ENCODE peak calls at places on chromosomes 3 and 15, in four cellular contexts. C is A549, B is sigmoid colon, Q is esophagus muscularis mucosa. N is an unnamed sample. For H3K4me1, the result is how much of the 10 kb centered on the place peaks cover.

GRCh38 chr3:149454746-149455145 is 19.8 kb upstream of the TM4SF4 start:
- DNase-seq in Q (peak), B (no peak), C (no peak), N (no peak)

GRCh38 chr3:56795097-56795806 is 6.5 kb downstream of the ARHGEF3 start:
- DNase-seq in Q (no peak), C (no peak), B (peak), N (no peak)

GRCh38 chr3:190597291-190597690 is 83.4 kb downstream of the IL1RAP start:
- DNase-seq in C (no peak), Q (no peak), B (no peak), N (no peak)

GRCh38 chr3:191151653-191152052 is 47.4 kb upstream of the OSTN start:
- DNase-seq in Q (no peak), B (no peak), C (no peak), N (no peak)

GRCh38 chr15:66775127-66776105 is 73.4 kb downstream of the SMAD6 start:
- DNase-seq in Q (no peak), B (peak), C (no peak), N (no peak)

GRCh38 chr15:59741274-59741906 is 52.3 kb upstream of the BNIP2 start:
- DNase-seq in C (no peak), B (no peak), Q (no peak), N (no peak)

GRCh38 chr15:70474682-70475438 is 288.5 kb downstream of the UACA start:
- DNase-seq in C (peak), Q (no peak), B (peak), N (no peak)

GRCh38 chr3:86774082-86774691 is 216.8 kb downstream of the VGLL3 start:
- DNase-seq in C (peak), Q (no peak), B (no peak), N (no peak)

GRCh38 chr15:92625297-92625980 is 30.1 kb downstream of the FAM174B start:
- DNase-seq in Q (no peak), B (no peak), C (no peak), N (no peak)

GRCh38 chr15:74377831-74378766 is 10.7 kb upstream of the CYP11A1 start:
- DNase-seq in Q (no peak), C (no peak), B (peak), N (no peak)

GRCh38 chr15:81278306-81279029 is 45.5 kb downstream of the STARD5 start:
- DNase-seq in Q (no peak), B (no peak), C (no peak), N (no peak)

GRCh38 chr3:25907081-25907480 is 117.2 kb downstream of the OXSM start:
- DNase-seq in B (no peak), Q (no peak), C (no peak), N (no peak)

GRCh38 chr15:86906406-86906805 is 826.7 kb downstream of the AGBL1 start:
- DNase-seq in Q (no peak), B (no peak), C (no peak), N (no peak)

GRCh38 chr3:99410789-99411311 is 227.5 kb upstream of the COL8A1 start:
- DNase-seq in B (no peak), C (no peak), Q (no peak), N (no peak)

GRCh38 chr3:49717539-49718418 is 1.7 kb downstream of the AMIGO3 start:
- DNase-seq in Q (no peak), C (no peak), B (no peak), N (no peak)

GRCh38 chr3:99186016-99186415 is 284.5 kb upstream of the DCBLD2 start:
- DNase-seq in B (no peak), Q (no peak), C (no peak), N (no peak)

GRCh38 chr3:138202945-138203701 is 16.0 kb downstream of the ARMC8 start:
- DNase-seq in Q (no peak), C (no peak), B (no peak), N (no peak)

GRCh38 chr3:188559069-188559410 is 405.1 kb downstream of the LPP start:
- DNase-seq in Q (no peak), C (no peak), B (no peak), N (no peak)

GRCh38 chr3:53069422-53070068 is 23.7 kb upstream of the SFMBT1 start:
- DNase-seq in B (peak), Q (no peak), C (no peak), N (no peak)

GRCh38 chr3:176469694-176470205 is 727.5 kb downstream of the TBL1XR1 start:
- DNase-seq in B (no peak), Q (no peak), C (no peak), N (no peak)

GRCh38 chr3:195163719-195164572 is 107.0 kb downstream of the XXYLT1 start:
- DNase-seq in B (no peak), Q (no peak), C (no peak), N (no peak)

GRCh38 chr3:30476373-30477082 is 129.9 kb upstream of the TGFBR2 start:
- DNase-seq in C (peak), B (no peak), Q (no peak), N (no peak)

GRCh38 chr3:192408721-192409151 is 318.6 kb downstream of the FGF12 start:
- DNase-seq in C (peak), Q (no peak), B (no peak), N (no peak)

GRCh38 chr3:141110322-141110721 is 59.2 kb downstream of the SPSB4 start:
- DNase-seq in Q (no peak), C (no peak), B (no peak), N (no peak)

GRCh38 chr15:98794754-98795153 is 146.4 kb downstream of the IGF1R start:
- DNase-seq in C (no peak), B (no peak), Q (no peak), N (no peak)

GRCh38 chr15:60618206-60618605 is 139.3 kb upstream of the ICE2 start:
- DNase-seq in Q (peak), C (no peak), B (no peak), N (no peak)

GRCh38 chr15:95840004-95840403 is 490.5 kb upstream of the NR2F2 start:
- DNase-seq in B (peak), C (no peak), Q (no peak), N (no peak)
- TF ChIP-seq EP300 in B (no peak), C (no peak), Q (peak), N (no peak)

GRCh38 chr15:77115179-77115578 is 44.3 kb upstream of the TSPAN3 start:
- DNase-seq in C (no peak), B (no peak), Q (no peak), N (no peak)

GRCh38 chr15:77111813-77112212 is 40.9 kb upstream of the TSPAN3 start:
- DNase-seq in B (no peak), Q (no peak), C (no peak), N (no peak)

GRCh38 chr15:77118787-77119410 is 48.0 kb upstream of the TSPAN3 start:
- DNase-seq in B (no peak), Q (peak), C (peak), N (peak)

GRCh38 chr15:77107531-77108355 is 36.8 kb upstream of the TSPAN3 start:
- DNase-seq in C (peak), B (peak), Q (no peak), N (peak)

DNA sequence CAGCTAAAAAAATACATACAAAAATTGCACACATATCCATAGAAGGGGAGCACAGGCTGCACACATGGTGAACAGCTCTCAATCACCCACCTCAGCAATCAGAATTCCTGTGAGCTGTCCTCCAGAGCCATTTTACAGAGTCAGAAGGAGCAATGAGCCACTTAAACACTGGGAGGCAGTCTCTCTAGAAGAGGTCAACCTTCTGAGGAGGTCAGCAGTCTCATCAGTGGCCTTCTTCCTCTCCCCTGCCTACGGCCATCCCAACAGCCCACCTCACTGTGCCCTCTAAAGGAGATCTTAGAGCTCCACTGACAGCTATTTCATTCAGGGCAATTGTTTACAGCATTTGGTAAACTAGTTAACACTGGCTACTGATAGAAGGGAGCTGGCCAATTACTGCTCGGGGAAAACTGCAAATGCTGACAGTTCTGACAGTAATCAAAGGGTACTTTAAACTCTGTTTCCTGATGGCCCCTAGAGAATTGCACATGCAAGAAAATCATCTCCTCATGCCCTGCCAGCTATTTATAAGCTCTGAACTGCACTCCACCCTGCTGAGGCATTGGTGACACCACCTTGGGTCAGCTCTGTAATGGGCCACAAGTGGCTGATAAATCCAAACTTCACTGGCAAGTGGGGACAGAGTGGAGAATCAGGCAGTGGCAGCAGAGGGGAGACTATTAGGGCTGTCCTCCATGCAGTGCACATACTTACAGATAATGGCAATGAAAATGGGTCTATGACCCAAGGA is 42.1 kb upstream of the TSPAN3 start:
- DNase-seq in Q (no peak), B (no peak), C (no peak), N (peak)
- TF ChIP-seq CTCF in Q (no peak), B (no peak), C (no peak), N (no peak)

DNA sequence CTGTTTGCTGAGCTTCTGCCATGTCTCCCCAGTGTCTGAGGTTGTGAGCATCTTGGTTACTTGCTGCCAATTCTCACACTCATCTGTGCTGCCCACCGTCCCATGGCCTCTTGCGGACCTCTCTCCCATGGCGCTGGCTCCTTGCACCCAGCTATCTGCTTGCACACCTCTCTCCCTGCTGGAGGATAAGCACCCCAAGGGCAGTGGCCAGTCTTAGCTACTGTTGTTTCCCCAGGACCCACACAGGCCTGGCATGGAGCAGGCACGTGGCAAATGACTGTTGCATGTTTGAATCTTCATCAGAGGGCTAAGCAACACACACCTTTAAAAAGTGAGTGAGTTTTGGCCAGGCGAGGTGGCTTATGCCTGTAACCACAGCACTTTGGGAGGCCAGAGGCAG is 14.7 kb downstream of the LIPC start:
- DNase-seq in Q (no peak), B (no peak), C (no peak), N (no peak)
- H3K4me1 ChIP-seq in Q (under half), B (under half), C (under half), N (under half)

GRCh38 chr3:4999626-5000184 is 20.5 kb downstream of the BHLHE40 start:
- DNase-seq in Q (no peak), C (no peak), B (peak), N (no peak)
- TF ChIP-seq EP300 in Q (no peak), C (no peak), B (no peak), N (no peak)

DNA sequence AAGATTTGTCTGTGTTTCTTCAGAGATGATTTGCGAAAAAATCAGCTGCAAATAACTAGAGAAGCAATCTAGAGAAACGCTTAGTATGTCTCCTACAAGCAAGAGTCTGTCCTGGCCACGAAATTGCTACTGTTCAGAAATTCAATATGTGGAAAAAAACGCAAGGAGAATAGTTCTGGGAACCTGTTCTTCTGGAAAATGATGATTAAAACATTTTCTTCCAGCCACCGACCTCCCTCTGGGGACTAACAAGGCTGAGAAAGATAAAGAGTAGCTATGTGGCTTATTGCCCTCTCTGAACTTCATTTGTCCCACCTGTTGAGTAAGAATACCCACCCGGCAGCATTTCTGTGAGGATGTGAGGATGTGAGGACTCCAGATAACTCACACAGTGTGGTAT is 31.6 kb downstream of the SNTN start:
- DNase-seq in Q (no peak), B (no peak), C (no peak), N (no peak)
- TF ChIP-seq CTCF in Q (no peak), B (no peak), C (no peak), N (no peak)

DNA sequence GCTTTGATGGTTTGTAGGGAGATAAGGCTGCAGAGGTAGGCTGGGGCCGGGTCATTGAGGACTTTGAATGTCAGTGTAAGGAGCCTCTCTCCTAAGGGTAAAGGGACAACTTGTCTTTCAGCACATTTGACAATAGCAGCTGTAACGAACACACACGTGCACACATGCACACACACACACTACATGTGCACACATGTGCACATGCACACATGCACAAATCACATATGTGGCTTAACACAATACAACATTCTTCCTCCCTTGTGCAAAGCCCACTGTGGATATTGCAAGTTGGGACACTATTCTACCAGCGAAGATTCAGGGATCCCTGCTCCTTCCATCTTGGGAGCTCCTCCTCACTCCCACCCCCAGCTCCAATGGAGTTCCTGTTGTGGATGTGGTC is 1.1 kb upstream of the CFAP100 start:
- DNase-seq in C (no peak), Q (no peak), B (no peak), N (no peak)
- H3K4me1 ChIP-seq in C (under half), Q (under half), B (under half), N (under half)

GRCh38 chr3:151283387-151283786 is 5.0 kb upstream of the P2RY14 start:
- DNase-seq in Q (no peak), B (no peak), C (no peak), N (no peak)

GRCh38 chr3:151283907-151284461 is 5.6 kb upstream of the P2RY14 start:
- DNase-seq in C (no peak), B (peak), Q (no peak), N (no peak)

GRCh38 chr3:151278223-151278622 is at the start of gene P2RY14:
- DNase-seq in C (no peak), Q (no peak), B (no peak), N (no peak)

GRCh38 chr3:151282921-151283320 is 4.6 kb upstream of the P2RY14 start:
- DNase-seq in Q (no peak), C (peak), B (no peak), N (no peak)

DNA sequence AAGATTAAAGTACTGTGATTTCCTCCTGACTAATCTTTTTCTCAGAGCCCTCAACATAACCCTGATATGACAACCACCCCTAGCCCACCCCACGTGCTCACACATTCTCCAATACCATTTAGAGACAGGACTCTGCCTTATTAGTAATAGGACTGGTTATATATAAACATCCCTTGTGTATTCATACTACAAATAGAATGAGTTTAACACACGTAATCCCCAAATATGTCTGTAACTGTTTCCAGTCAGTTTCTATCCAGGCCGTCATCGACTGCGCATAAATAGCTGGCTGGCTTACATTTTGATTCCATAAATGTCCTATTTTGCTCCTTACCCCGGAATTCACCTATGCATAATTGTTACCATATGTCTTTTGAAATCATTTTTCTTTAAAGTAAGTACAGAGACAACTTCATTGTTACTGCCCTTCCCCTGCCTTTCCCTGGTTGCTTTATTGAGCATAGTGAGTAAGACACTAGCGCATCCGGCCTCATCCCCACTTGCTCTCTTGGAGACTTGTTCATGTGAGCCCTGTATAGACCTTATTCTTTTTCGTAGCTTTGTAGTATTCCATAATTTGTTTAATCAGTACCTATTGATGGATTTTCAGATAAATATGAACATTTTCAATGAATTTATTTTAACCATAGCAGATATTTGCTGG is 3.5 kb upstream of the P2RY14 start:
- DNase-seq in B (no peak), Q (no peak), C (no peak), N (no peak)
- TF ChIP-seq EP300 in B (no peak), Q (no peak), C (no peak), N (no peak)

GRCh38 chr3:58106640-58107039 is 98.4 kb downstream of the FLNB start:
- DNase-seq in B (no peak), C (no peak), Q (no peak), N (no peak)
- TF ChIP-seq CTCF in B (no peak), C (no peak), Q (no peak), N (no peak)

DNA sequence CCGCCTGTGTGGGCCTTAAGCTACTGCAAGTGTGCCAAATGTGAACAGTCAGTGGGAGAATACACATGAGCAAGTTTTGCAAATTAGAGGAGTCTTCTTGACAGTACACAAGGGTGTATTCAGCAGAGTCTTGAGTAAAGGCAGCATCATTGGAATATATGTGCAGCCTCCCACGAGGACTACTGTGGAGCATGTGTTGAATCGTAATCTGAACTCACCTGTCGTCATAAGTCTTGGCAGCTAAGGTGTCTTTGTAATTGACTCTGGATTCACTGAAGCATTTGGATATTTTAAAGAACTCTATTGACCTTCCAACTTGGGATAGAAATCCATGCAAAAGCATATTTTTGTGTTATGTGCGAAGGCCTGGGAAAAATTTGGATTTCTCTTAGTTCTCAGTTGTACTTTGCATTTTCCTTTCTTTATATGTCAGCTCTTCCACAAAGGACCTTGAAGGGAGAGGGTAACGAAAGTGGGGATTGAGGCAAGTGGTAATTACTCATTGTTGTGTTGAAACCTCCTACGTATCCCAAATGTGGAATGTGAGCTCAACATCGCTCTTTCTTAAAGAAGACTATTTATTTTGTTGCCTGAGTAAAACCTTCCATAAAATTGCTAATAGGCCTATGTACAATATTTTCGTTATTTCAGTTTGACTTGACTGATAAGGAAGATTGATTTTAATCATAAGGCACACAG is 117.5 kb downstream of the ATG7 start:
- DNase-seq in C (no peak), B (no peak), Q (no peak), N (no peak)
- H3K4me1 ChIP-seq in C (under half), B (under half), Q (under half), N (under half)

DNA sequence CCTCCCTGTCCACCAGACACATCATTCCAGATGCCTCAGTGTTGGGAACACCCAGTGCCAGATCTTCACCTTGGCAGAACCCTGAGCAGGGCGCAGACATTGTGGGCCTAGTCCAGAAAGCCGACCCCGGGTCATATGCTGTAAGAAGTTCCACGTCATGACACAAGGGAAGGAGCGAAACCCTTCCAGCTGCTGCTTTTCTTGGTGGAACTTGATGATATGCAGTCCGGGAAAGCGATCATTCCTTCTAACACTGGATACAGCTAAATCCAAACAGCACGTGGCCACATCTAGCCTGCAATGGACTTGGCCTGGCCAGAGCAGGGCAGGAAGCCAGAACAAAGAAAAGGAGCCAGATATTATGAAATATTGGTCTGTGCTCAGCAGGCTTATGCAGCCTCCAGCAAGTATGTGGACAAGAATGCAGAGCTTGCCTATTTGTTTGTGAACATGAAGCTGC is 22.0 kb downstream of the GASK1A start:
- DNase-seq in C (no peak), B (peak), Q (peak), N (peak)
- TF ChIP-seq EP300 in C (no peak), B (peak), Q (no peak), N (peak)